ENCODE peak calls at places on chromosomes 11 and 22, in six cellular contexts. B is H1, H is K562, T is GM12892, D is HepG2, U is GM12878. F is an unnamed sample.
A peak's percentile ranks its signal among the peaks of the same experiment; 100 is the strongest.

GRCh38 chr22:27107005-27107404 is 449.6 kb downstream of the MIAT start:
- DNase-seq in B (no peak), H (no peak), T (no peak), D (no peak), U (no peak), F (no peak)

GRCh38 chr11:86234831-86235461 is 9.6 kb upstream of the EED start:
- DNase-seq in B (no peak), H (no peak), T (no peak), D (no peak), U (no peak), F (no peak)

GRCh38 chr11:1226981-1227550 is 4.2 kb downstream of the MUC5B start:
- DNase-seq in B (peak; percentile 61), H (peak; percentile 64), T (no peak), D (no peak), U (no peak), F (no peak)

GRCh38 chr11:122646549-122647340 is 8.8 kb upstream of the UBASH3B start:
- DNase-seq in B (no peak), H (no peak), T (no peak), D (no peak), U (no peak), F (no peak)

GRCh38 chr11:85590848-85591483 is 36.2 kb downstream of the DLG2 start:
- DNase-seq in B (no peak), H (peak; percentile 11), T (no peak), D (peak; percentile 2), U (no peak), F (no peak)

GRCh38 chr11:3095712-3096361 is 38.6 kb upstream of the CARS1 start:
- DNase-seq in B (peak; percentile 27), H (no peak), T (no peak), D (no peak), U (no peak), F (no peak)

GRCh38 chr22:49992921-49993648 is 19.5 kb downstream of the IL17REL start:
- DNase-seq in B (peak; percentile 73), H (peak; percentile 55), T (peak; percentile 75), D (peak; percentile 49), U (no peak), F (peak; percentile 82)

GRCh38 chr22:19723165-19723989 is at the start of gene GP1BB:
- DNase-seq in B (peak; percentile 74), H (peak; percentile 100), T (no peak), D (no peak), U (no peak), F (peak; percentile 72)

GRCh38 chr11:79363261-79363660 is 77.6 kb downstream of the TENM4 start:
- DNase-seq in B (no peak), H (no peak), T (no peak), D (no peak), U (no peak), F (no peak)

GRCh38 chr22:27801197-27801615 is 350 bp downstream of the MN1 start:
- DNase-seq in B (peak; percentile 81), H (no peak), T (no peak), D (no peak), U (no peak), F (peak; percentile 41)

GRCh38 chr11:117511483-117511934 is 183.9 kb downstream of the CEP164 start:
- DNase-seq in B (no peak), H (no peak), T (no peak), D (no peak), U (no peak), F (no peak)

GRCh38 chr11:55714982-55715888 is 53.2 kb downstream of the OR4C6 start:
- DNase-seq in B (peak; percentile 78), H (no peak), T (no peak), D (peak; percentile 6), U (no peak), F (no peak)

GRCh38 chr22:30234786-30235470 is 11.6 kb downstream of the LIF start:
- DNase-seq in B (no peak), H (no peak), T (no peak), D (no peak), U (no peak), F (no peak)

GRCh38 chr11:81394324-81394723 is 1339.3 kb downstream of the FAM181B start:
- DNase-seq in B (no peak), H (no peak), T (no peak), D (no peak), U (no peak), F (no peak)

GRCh38 chr11:132864811-132865576 is 667.3 kb downstream of the OPCML start:
- DNase-seq in B (peak; percentile 56), H (no peak), T (no peak), D (no peak), U (no peak), F (no peak)

GRCh38 chr22:21837184-21837979 is 30.1 kb downstream of the MAPK1 start:
- DNase-seq in B (no peak), H (no peak), T (no peak), D (peak; percentile 72), U (no peak), F (no peak)

GRCh38 chr11:70423523-70424505 is 25.5 kb downstream of the CTTN start:
- DNase-seq in B (no peak), H (peak; percentile 66), T (peak; percentile 58), D (peak; percentile 50), U (peak; percentile 44), F (peak; percentile 71)

GRCh38 chr11:105229758-105230157 is 90.2 kb upstream of the CARD18 start:
- DNase-seq in B (no peak), H (no peak), T (no peak), D (no peak), U (no peak), F (no peak)

GRCh38 chr11:44559207-44559943 is 6.1 kb upstream of the CD82 start:
- DNase-seq in B (peak; percentile 68), H (no peak), T (no peak), D (no peak), U (peak; percentile 85), F (no peak)

GRCh38 chr11:67275606-67276409 is 9.5 kb downstream of the GRK2 start:
- DNase-seq in B (no peak), H (no peak), T (no peak), D (no peak), U (no peak), F (no peak)

GRCh38 chr22:35154937-35155387 is 89.0 kb downstream of the ISX start:
- DNase-seq in B (peak; percentile 84), H (peak; percentile 57), T (no peak), D (peak; percentile 56), U (no peak), F (peak; percentile 44)

GRCh38 chr11:59706518-59707285 is 6.9 kb downstream of the OR10V1 start:
- DNase-seq in B (no peak), H (peak; percentile 72), T (no peak), D (no peak), U (no peak), F (no peak)

GRCh38 chr11:59710136-59710847 is 3.4 kb downstream of the OR10V1 start:
- DNase-seq in B (no peak), H (peak; percentile 27), T (no peak), D (no peak), U (no peak), F (no peak)

GRCh38 chr11:59707371-59707770 is 6.3 kb downstream of the OR10V1 start:
- DNase-seq in B (no peak), H (no peak), T (no peak), D (no peak), U (no peak), F (no peak)

GRCh38 chr11:59705281-59705680 is 8.4 kb downstream of the OR10V1 start:
- DNase-seq in B (no peak), H (no peak), T (no peak), D (no peak), U (no peak), F (no peak)

DNA sequence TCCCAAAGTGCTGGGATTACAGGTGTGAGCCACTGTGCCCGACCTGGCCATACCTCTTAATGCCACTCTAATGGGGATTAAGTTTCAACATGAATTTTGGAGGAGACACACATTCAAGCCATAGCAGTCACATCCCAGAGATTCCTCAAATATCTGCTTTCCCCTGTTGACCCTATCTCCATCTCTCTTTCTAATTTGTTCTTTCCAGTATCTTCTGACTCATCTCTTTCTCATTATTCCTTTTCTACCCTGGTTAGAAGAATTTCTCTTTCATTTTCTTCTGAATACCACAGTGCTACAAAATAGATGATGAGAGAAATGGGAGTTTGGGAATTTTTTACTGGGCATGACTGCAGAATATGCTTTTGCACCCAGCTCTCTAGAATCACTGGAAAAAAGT is 5.1 kb downstream of the OR10V1 start:
- DNase-seq in B (no peak), H (no peak), T (no peak), D (no peak), U (no peak), F (no peak)
- TF ChIP-seq POLR2A in B (no peak), H (no peak), T (no peak), D (no peak), U (no peak), F (no peak)

DNA sequence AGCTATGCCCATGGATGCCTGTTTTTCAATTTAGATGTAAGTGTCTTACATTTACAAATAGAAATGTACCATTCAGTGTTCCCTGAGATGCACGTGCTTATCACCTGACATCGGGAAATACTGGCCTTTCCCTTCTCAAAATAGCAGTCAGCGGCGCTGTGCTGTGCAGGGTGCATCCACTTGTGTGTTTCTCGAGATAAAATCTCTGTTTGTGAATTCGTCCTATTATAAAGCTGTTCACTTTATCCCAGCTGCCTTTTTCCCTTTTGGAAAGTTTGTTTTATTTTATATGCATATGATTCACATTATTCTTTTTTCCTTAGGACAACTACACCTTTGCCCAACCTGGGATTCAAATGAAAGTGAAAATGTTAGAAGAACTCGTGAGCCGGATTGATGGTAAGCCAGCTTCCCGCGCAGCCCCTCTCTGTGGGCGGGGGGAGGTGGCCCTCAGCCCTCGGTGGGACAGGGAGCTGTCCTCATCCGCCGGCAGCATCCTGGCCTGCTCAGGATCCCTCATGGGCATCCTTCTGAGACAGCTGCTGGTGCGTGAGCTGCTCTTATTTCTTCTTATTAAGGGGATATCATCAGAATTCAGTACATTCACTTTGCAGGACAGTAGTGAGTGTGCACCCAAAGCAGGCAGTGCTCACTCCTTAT is 235.0 kb downstream of the TBC1D22A start:
- DNase-seq in B (no peak), H (no peak), T (no peak), D (no peak), U (no peak), F (no peak)
- TF ChIP-seq POLR2AphosphoS5 in B (no peak), H (no peak), T (no peak), D (no peak), U (no peak), F (no peak)

GRCh38 chr11:47189100-47189834 is 3.0 kb upstream of the PACSIN3 start:
- DNase-seq in B (no peak), H (no peak), T (no peak), D (peak; percentile 99), U (no peak), F (no peak)
- TF ChIP-seq TAF1 in B (no peak), H (no peak), T (no peak), D (no peak), U (no peak), F (no peak)

DNA sequence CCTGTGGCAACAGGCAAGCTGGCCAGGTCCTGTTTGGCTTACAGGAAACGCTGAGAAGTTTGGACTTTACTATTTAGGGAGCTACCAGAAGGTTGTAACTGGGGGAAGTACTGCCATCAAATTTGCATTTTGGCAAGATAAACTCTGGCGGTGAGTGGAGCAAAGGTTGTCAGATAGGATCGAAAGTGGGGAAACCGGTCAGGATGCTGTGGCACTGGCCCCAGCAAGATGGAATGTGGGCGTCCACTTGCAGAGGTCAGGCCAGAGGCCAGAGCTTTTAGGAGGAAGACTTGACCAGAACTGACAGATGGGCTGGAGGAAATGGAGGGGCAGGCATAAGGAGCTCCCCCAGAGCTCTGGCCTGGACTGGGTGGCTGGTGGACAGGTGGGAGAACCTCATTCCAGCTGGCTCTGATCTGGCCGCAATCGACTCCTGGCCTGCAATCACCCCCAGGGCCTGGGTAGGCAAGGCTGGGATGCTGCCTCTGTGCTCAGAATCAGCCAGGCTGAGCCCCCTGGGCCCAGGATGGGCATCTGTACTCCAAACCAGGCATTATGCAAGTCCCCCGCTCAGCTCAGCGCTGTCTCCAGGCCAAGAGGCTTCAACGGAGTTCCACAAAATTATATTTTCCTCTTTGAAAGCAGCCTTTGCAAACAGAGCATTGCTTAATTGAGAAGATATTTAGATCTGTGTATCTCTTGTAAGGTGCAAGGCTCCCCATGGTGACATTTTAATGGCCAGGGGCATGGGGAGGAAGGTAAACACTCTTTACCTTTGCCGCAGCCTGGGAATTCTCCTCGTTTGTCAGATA is 178.3 kb upstream of the NECTIN1 start:
- DNase-seq in B (no peak), H (no peak), T (no peak), D (no peak), U (no peak), F (no peak)
- TF ChIP-seq POLR2A in B (no peak), H (no peak), T (no peak), D (no peak), U (no peak), F (no peak)